ENCODE peak calls at places on chromosomes 4 and X, in nine cellular contexts. O, E, B, D, L, M, K, C and Q are unnamed samples.

GRCh38 chr4:2388430-2389182 is 29.8 kb downstream of the ZFYVE28 start:
- DNase-seq in K (no peak), O (no peak), M (no peak), B (no peak), E (no peak), L (no peak), C (no peak), D (no peak), Q (peak; percentile 16)

GRCh38 chrX:7372843-7373525 is 225.0 kb upstream of the PUDP start:
- DNase-seq in B (no peak), D (no peak), C (no peak), O (no peak), M (no peak), L (no peak), E (no peak), K (no peak), Q (peak; percentile 55)

GRCh38 chr4:154620111-154620510 is 7.7 kb upstream of the FGG start:
- DNase-seq in O (no peak), M (no peak), D (no peak), K (no peak), L (no peak), B (no peak), E (no peak), C (no peak), Q (no peak)

GRCh38 chr4:21757281-21757680 is 191.3 kb downstream of the KCNIP4 start:
- DNase-seq in E (no peak), L (no peak), B (no peak), C (no peak), K (no peak), D (no peak), O (no peak), M (no peak), Q (no peak)

GRCh38 chrX:47607091-47607490 is 12.6 kb downstream of the SYN1 start:
- DNase-seq in E (no peak), L (no peak), D (no peak), M (no peak), K (no peak), O (no peak), C (no peak), B (no peak), Q (no peak)

GRCh38 chr4:80065601-80066000 is 7.4 kb downstream of the ANTXR2 start:
- DNase-seq in B (no peak), E (no peak), M (no peak), L (no peak), D (no peak), K (no peak), O (no peak), C (no peak), Q (no peak)

GRCh38 chrX:80808160-80808735 is 1.4 kb downstream of the BRWD3 start:
- DNase-seq in B (peak; percentile 77), O (peak; percentile 75), E (peak; percentile 23), D (peak; percentile 87), K (peak; percentile 82), L (peak; percentile 74), C (no peak), M (peak; percentile 79), Q (peak; percentile 70)

GRCh38 chrX:2320580-2321327 is 180.0 kb downstream of the DHRSX start:
- DNase-seq in L (no peak), E (no peak), D (peak; percentile 81), O (peak; percentile 71), B (no peak), C (no peak), M (no peak), K (no peak), Q (no peak)

GRCh38 chr4:138773321-138773720 is 242.3 kb upstream of the NOCT start:
- DNase-seq in L (no peak), M (no peak), K (no peak), C (no peak), B (no peak), E (no peak), O (no peak), D (no peak), Q (no peak)

GRCh38 chr4:20288047-20288650 is 36.4 kb downstream of the SLIT2 start:
- DNase-seq in C (no peak), K (no peak), O (no peak), L (no peak), M (no peak), B (no peak), E (no peak), D (no peak), Q (peak; percentile 20)

DNA sequence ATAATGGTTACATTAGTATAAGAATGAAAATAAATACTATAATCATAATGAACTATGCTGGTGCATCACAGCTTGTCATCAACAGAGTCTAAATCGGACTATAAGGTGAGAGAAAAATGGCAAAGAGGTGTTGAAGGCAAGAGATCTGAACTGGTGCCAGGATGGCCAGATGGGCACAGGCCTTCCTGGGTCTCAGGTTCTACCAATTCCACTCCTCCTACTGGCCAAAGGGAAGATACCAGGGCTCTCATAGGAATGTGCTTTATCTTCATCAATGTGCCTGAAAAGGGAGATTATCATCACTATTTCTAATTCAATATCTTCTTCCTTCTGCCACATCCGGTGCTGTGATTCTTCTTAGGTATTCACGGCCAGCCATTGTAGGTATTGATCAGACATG is 107.6 kb downstream of the GASK1B start:
- DNase-seq in E (no peak), C (no peak), O (no peak), D (no peak), M (no peak), B (peak; percentile 49), L (peak; percentile 2), K (no peak), Q (no peak)
- TF ChIP-seq CTCF in E (no peak), C (no peak), O (no peak), D (no peak), M (no peak), B (peak; percentile 64), L (peak; percentile 25), K (no peak), Q (no peak)

GRCh38 chr4:184380707-184381106 is 93.6 kb downstream of the IRF2 start:
- DNase-seq in E (no peak), B (peak; percentile 37), L (no peak), O (no peak), D (no peak), C (no peak), K (no peak), M (no peak), Q (no peak)

GRCh38 chr4:184384810-184385557 is 89.4 kb downstream of the IRF2 start:
- DNase-seq in C (no peak), L (no peak), M (no peak), K (peak; percentile 25), O (no peak), B (peak; percentile 42), D (no peak), E (no peak), Q (no peak)

GRCh38 chr4:184383497-184384055 is 90.8 kb downstream of the IRF2 start:
- DNase-seq in K (no peak), M (peak; percentile 50), D (no peak), O (no peak), L (peak; percentile 77), E (peak; percentile 92), C (no peak), B (peak; percentile 20), Q (peak; percentile 92)

GRCh38 chr4:184384056-184384809 is 90.1 kb downstream of the IRF2 start:
- DNase-seq in M (no peak), C (no peak), K (peak; percentile 92), B (peak; percentile 49), D (peak; percentile 80), L (peak; percentile 55), O (peak; percentile 43), E (peak; percentile 83), Q (peak; percentile 93)

GRCh38 chr4:184382189-184382846 is 92.0 kb downstream of the IRF2 start:
- DNase-seq in D (no peak), O (no peak), E (no peak), L (no peak), C (no peak), K (peak; percentile 39), B (peak; percentile 53), M (no peak), Q (no peak)
- H3K4me3 ChIP-seq in D (no peak overlapping the region), O (no peak overlapping the region), E (no peak overlapping the region), L (no peak overlapping the region), C (no peak overlapping the region), K (peak overlapping the region; percentile 38), B (no peak overlapping the region), M (no peak overlapping the region), Q (no peak overlapping the region)

GRCh38 chr4:185488650-185489049 is 17.1 kb upstream of the CCDC110 start:
- DNase-seq in B (no peak), D (no peak), C (no peak), K (no peak), M (no peak), L (no peak), O (no peak), E (no peak), Q (no peak)
- TF ChIP-seq CTCF in B (no peak), D (no peak), C (no peak), K (no peak), M (no peak), L (no peak), O (no peak), E (no peak), Q (no peak)

GRCh38 chr4:101711590-101712255 is 78.8 kb upstream of the BANK1 start:
- DNase-seq in E (no peak), K (no peak), B (no peak), M (no peak), D (no peak), C (no peak), O (no peak), L (peak; percentile 38), Q (no peak)
- H3K4me3 ChIP-seq in E (no peak overlapping the region), K (no peak overlapping the region), B (no peak overlapping the region), M (no peak overlapping the region), D (no peak overlapping the region), C (no peak overlapping the region), O (no peak overlapping the region), L (no peak overlapping the region), Q (no peak overlapping the region)

DNA sequence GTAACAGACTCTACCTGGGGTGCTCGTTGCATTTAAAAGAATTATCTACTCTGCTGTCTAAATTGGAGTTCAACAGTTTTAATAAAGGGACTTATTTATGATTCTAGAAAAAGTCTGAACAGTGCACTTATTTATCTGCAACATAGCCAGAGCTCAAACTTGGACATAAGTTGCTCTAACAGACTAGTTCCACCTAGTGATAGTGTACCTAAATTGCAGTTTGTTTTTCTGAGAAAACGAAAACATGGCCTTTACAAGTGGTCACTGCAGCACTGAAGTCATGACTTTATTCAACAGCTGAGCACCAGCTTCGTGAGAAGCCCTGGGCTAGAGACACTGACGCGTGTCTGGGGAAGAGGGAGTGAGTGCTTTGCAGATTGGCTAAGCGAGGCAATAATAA is 77.3 kb upstream of the IGSF1 start:
- DNase-seq in D (no peak), O (no peak), C (no peak), L (peak; percentile 3), B (no peak), K (no peak), E (no peak), M (no peak), Q (no peak)
- TF ChIP-seq CTCF in D (no peak), O (no peak), C (no peak), L (peak; percentile 22), B (peak; percentile 70), K (no peak), E (no peak), M (no peak), Q (no peak)